ENCODE peak calls at places on chromosomes 6 and 20, in nine cellular contexts. P, W, T, Q, R, S, U, G and M are unnamed samples.
A peak's percentile ranks its signal among the peaks of the same experiment; 100 is the strongest.

GRCh38 chr20:36154696-36155628 is at the start of gene EPB41L1:
- DNase-seq in P (no peak), W (no peak), T (no peak), Q (no peak), R (no peak), S (no peak), U (no peak), G (no peak), M (no peak)

GRCh38 chr20:34023937-34024732 is 30.4 kb downstream of the RALY start:
- DNase-seq in P (no peak), W (no peak), T (no peak), Q (no peak), R (no peak), S (no peak), U (no peak), G (no peak), M (no peak)

GRCh38 chr20:57560554-57561355 is at the start of gene PCK1:
- DNase-seq in P (no peak), W (peak; percentile 5), T (no peak), Q (no peak), R (no peak), S (no peak), U (peak; percentile 96), G (peak; percentile 69), M (peak; percentile 64)

GRCh38 chr20:51758978-51759544 is 9.1 kb downstream of the ATP9A start:
- DNase-seq in P (no peak), W (peak; percentile 37), T (no peak), Q (peak; percentile 54), R (no peak), S (no peak), U (no peak), G (no peak), M (peak; percentile 28)

GRCh38 chr6:156828280-156828703 is 51.1 kb downstream of the ARID1B start:
- DNase-seq in P (no peak), W (peak; percentile 82), T (no peak), Q (peak; percentile 84), R (peak; percentile 94), S (peak; percentile 73), U (no peak), G (peak; percentile 84), M (peak; percentile 93)

GRCh38 chr6:45773906-45774305 is 241.8 kb downstream of the CLIC5 start:
- DNase-seq in P (no peak), W (no peak), T (no peak), Q (no peak), R (no peak), S (no peak), U (no peak), G (no peak), M (no peak)

GRCh38 chr20:3409417-3409816 is 1.9 kb upstream of the DNAAF9 start:
- DNase-seq in P (no peak), W (no peak), T (no peak), Q (no peak), R (no peak), S (no peak), U (no peak), G (no peak), M (no peak)

GRCh38 chr6:100103194-100103593 is 109.2 kb upstream of the MCHR2 start:
- DNase-seq in P (no peak), W (no peak), T (no peak), Q (no peak), R (no peak), S (no peak), U (no peak), G (no peak), M (no peak)

GRCh38 chr6:75326557-75327258 is 42.1 kb upstream of the TMEM30A start:
- DNase-seq in P (no peak), W (peak; percentile 21), T (no peak), Q (peak; percentile 4), R (no peak), S (no peak), U (no peak), G (peak; percentile 6), M (peak; percentile 6)

GRCh38 chr6:89792881-89793280 is 26.7 kb downstream of the MDN1 start:
- DNase-seq in P (no peak), W (peak; percentile 18), T (peak; percentile 6), Q (peak; percentile 18), R (peak; percentile 30), S (no peak), U (peak; percentile 13), G (peak; percentile 8), M (peak; percentile 41)

GRCh38 chr20:36802326-36803223 is 29.0 kb upstream of the DSN1 start:
- DNase-seq in P (no peak), W (peak; percentile 72), T (no peak), Q (peak; percentile 60), R (peak; percentile 47), S (no peak), U (no peak), G (no peak), M (peak; percentile 36)

GRCh38 chr20:25705830-25706351 is 9.2 kb upstream of the ZNF337 start:
- DNase-seq in P (no peak), W (no peak), T (no peak), Q (no peak), R (no peak), S (no peak), U (no peak), G (no peak), M (no peak)

GRCh38 chr20:40849456-40849855 is 160.4 kb upstream of the MAFB start:
- DNase-seq in P (no peak), W (no peak), T (no peak), Q (no peak), R (no peak), S (no peak), U (no peak), G (no peak), M (no peak)

GRCh38 chr20:47606414-47607207 is 104.9 kb downstream of the NCOA3 start:
- DNase-seq in P (peak; percentile 67), W (no peak), T (no peak), Q (no peak), R (no peak), S (no peak), U (no peak), G (no peak), M (no peak)

GRCh38 chr20:34627458-34627857 is 49.4 kb downstream of the PIGU start:
- DNase-seq in P (no peak), W (no peak), T (no peak), Q (no peak), R (no peak), S (no peak), U (no peak), G (no peak), M (no peak)

GRCh38 chr6:14321992-14322772 is 204.6 kb downstream of the CD83 start:
- DNase-seq in P (no peak), W (peak; percentile 4), T (no peak), Q (no peak), R (no peak), S (no peak), U (peak; percentile 44), G (no peak), M (peak; percentile 26)

GRCh38 chr6:82251942-82252341 is 4.4 kb upstream of the IBTK start:
- DNase-seq in P (no peak), W (peak; percentile 67), T (no peak), Q (peak; percentile 51), R (peak; percentile 49), S (no peak), U (no peak), G (peak; percentile 50), M (peak; percentile 40)

GRCh38 chr6:46053034-46053933 is 37.6 kb upstream of the CLIC5 start:
- DNase-seq in P (no peak), W (no peak), T (no peak), Q (no peak), R (no peak), S (no peak), U (peak; percentile 64), G (no peak), M (no peak)